ENCODE peak calls at places on chromosomes 7 and 10, in six cellular contexts. G, P, V, A, N and I are unnamed samples.

GRCh38 chr7:151455690-151456089 is 15.7 kb upstream of the CRYGN start:
- ATAC-seq in P (no peak), N (no peak), G (no peak), V (no peak), A (no peak), I (no peak)

GRCh38 chr10:120552262-120552661 is 95.2 kb downstream of the PLPP4 start:
- ATAC-seq in A (no peak), V (no peak), N (no peak), G (no peak), P (no peak), I (no peak)

GRCh38 chr7:668139-668871 is 58.2 kb upstream of the DNAAF5 start:
- ATAC-seq in G (no peak), P (no peak), V (no peak), A (no peak), N (no peak), I (peak)

GRCh38 chr10:109698888-109699685 is 224.2 kb downstream of the XPNPEP1 start:
- ATAC-seq in G (no peak), N (no peak), V (no peak), P (no peak), A (no peak), I (no peak)

GRCh38 chr7:106036004-106036403 is 72.9 kb downstream of the CDHR3 start:
- ATAC-seq in G (no peak), A (no peak), N (no peak), P (no peak), V (no peak), I (no peak)

GRCh38 chr10:123143162-123143824 is 4.6 kb upstream of the HMX2 start:
- ATAC-seq in P (no peak), V (no peak), N (no peak), G (no peak), A (no peak), I (no peak)

GRCh38 chr10:101903827-101904520 is 60.4 kb upstream of the KCNIP2 start:
- ATAC-seq in P (peak), G (no peak), A (no peak), V (no peak), N (no peak), I (no peak)

GRCh38 chr7:42186181-42186580 is 50.8 kb downstream of the GLI3 start:
- ATAC-seq in N (no peak), G (peak), V (peak), A (peak), P (peak), I (no peak)

GRCh38 chr7:47535033-47535703 is 46.7 kb downstream of the TNS3 start:
- ATAC-seq in G (no peak), V (peak), A (no peak), P (no peak), N (no peak), I (no peak)

GRCh38 chr10:77146937-77147336 is 490.7 kb downstream of the KCNMA1 start:
- ATAC-seq in N (no peak), A (no peak), G (no peak), V (no peak), P (no peak), I (no peak)

GRCh38 chr10:84308481-84309304 is 19.7 kb upstream of the CCSER2 start:
- ATAC-seq in P (peak), N (no peak), G (no peak), V (no peak), A (no peak), I (no peak)

GRCh38 chr10:96283756-96284155 is 12.4 kb upstream of the BLNK start:
- ATAC-seq in V (no peak), N (no peak), G (no peak), P (no peak), A (no peak), I (no peak)

GRCh38 chr7:69654381-69654780 is 56.1 kb downstream of the AUTS2 start:
- ATAC-seq in A (peak), N (peak), V (no peak), P (peak), G (no peak), I (peak)

GRCh38 chr7:144403649-144404061 is at the start of gene NOBOX:
- ATAC-seq in V (no peak), N (no peak), G (no peak), A (no peak), P (no peak), I (no peak)

GRCh38 chr7:148014473-148014872 is 576.1 kb upstream of the C7orf33 start:
- ATAC-seq in V (no peak), A (no peak), G (no peak), P (no peak), N (no peak), I (no peak)

GRCh38 chr7:111763221-111763791 is 201.0 kb upstream of the IMMP2L start:
- ATAC-seq in V (peak), N (no peak), P (peak), G (peak), A (peak), I (no peak)

GRCh38 chr7:50556247-50556976 is 8.8 kb downstream of the DDC start:
- ATAC-seq in P (no peak), V (peak), G (no peak), A (no peak), N (no peak), I (peak)

GRCh38 chr10:72574636-72575035 is 51.2 kb downstream of the MICU1 start:
- ATAC-seq in N (no peak), G (no peak), A (no peak), P (no peak), V (no peak), I (no peak)

GRCh38 chr10:96257944-96258343 is 13.4 kb downstream of the BLNK start:
- ATAC-seq in V (no peak), N (no peak), G (no peak), A (no peak), P (peak), I (peak)

GRCh38 chr7:158524749-158525635 is 62.6 kb downstream of the PTPRN2 start:
- ATAC-seq in A (peak), N (peak), G (peak), P (no peak), V (peak), I (no peak)

GRCh38 chr7:117950601-117951278 is 77.5 kb upstream of the CTTNBP2 start:
- ATAC-seq in G (no peak), V (no peak), A (no peak), N (no peak), P (no peak), I (no peak)

GRCh38 chr10:23325132-23325531 is 19.5 kb downstream of the C10orf67 start:
- ATAC-seq in G (no peak), P (peak), A (no peak), N (no peak), V (no peak), I (no peak)

GRCh38 chr7:50803359-50804337 is 21.0 kb upstream of the GRB10 start:
- ATAC-seq in A (no peak), G (peak), V (peak), P (no peak), N (no peak), I (no peak)

GRCh38 chr7:43768894-43769272 is 10.4 kb downstream of the BLVRA start:
- ATAC-seq in N (no peak), P (no peak), G (no peak), V (no peak), A (peak), I (no peak)

GRCh38 chr7:117193564-117193963 is 129.3 kb downstream of the WNT2 start:
- ATAC-seq in V (no peak), A (no peak), G (no peak), P (no peak), N (no peak), I (no peak)

GRCh38 chr7:38932509-38933168 is 23.6 kb upstream of the VPS41 start:
- ATAC-seq in A (peak), G (peak), V (peak), P (peak), N (no peak), I (no peak)

GRCh38 chr10:110077436-110078120 is 69.8 kb downstream of the ADD3 start:
- ATAC-seq in N (peak), P (peak), A (peak), G (no peak), V (peak), I (no peak)

GRCh38 chr7:114818501-114818900 is 103.4 kb upstream of the MDFIC start:
- ATAC-seq in A (no peak), G (no peak), V (no peak), N (no peak), P (no peak), I (no peak)

GRCh38 chr7:157005456-157006204 is 4.8 kb downstream of the MNX1 start:
- ATAC-seq in A (no peak), G (no peak), V (no peak), N (no peak), P (no peak), I (no peak)

GRCh38 chr10:47013469-47014169 is 102.4 kb downstream of the PTPN20 start:
- ATAC-seq in P (no peak), G (no peak), N (no peak), A (peak), V (no peak), I (peak)

DNA sequence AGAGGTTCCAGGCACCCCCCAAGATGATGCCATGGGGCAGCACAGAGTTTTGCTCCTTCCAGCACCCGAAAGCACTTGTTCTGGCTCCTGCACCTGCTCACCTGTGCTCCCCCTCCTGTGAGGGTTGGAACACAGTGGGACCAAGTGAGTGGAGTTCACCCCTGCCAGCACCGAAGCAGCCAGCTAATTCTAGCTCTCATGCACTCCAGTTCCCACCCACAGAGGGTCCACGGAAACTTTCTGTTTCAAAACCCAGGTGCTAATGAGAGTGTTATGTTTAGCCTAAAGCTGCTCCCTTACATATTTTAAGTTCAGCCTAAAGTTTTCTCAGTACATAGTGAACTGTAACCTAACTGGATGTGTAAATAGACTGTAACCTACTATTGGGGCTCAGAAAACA is 42.6 kb upstream of the SLC35G1 start:
- ATAC-seq in G (no peak), N (no peak), A (no peak), V (no peak), P (peak), I (no peak)
- TF ChIP-seq EP300 in G (no peak), N (no peak), A (no peak), V (no peak), P (no peak), I (no peak)

GRCh38 chr7:82810558-82811259 is 352.0 kb downstream of the PCLO start:
- ATAC-seq in N (no peak), G (peak), A (no peak), P (peak), V (peak), I (no peak)
- TF ChIP-seq EP300 in N (no peak), G (no peak), A (no peak), P (no peak), V (no peak), I (no peak)

GRCh38 chr7:134902058-134902457 is 84.2 kb upstream of the AGBL3 start:
- ATAC-seq in N (no peak), P (peak), A (no peak), V (peak), G (no peak), I (no peak)
- TF ChIP-seq EP300 in N (no peak), P (no peak), A (no peak), V (no peak), G (no peak), I (no peak)

DNA sequence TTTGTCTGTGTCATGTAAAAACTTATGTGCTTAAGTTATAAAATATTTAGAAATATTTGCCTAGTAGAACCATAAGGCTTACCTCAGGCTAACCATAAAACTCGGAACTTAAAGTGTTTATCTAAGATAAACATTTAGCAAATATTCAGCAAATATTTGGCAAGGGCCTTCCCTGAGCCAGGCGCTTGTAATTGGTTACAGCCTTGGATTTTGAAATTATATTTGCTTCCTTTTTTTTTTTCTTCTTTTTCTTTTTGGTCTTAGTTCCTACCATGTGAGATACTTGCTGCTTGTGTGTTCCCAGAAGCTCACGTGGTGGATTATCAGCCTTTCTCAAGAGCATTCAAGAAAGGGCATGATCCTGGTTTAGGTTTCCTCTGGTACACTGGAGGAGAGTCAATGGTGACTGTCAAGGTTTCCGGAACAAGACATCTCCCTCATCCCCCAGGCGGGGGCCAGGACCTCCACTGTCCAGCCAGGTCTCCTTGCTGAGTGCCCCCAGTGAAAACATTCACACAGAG is 5.2 kb upstream of the BRI3 start:
- ATAC-seq in N (peak), P (no peak), V (peak), A (no peak), G (peak), I (peak)
- TF ChIP-seq EP300 in N (no peak), P (no peak), V (no peak), A (no peak), G (no peak), I (no peak)

GRCh38 chr10:124731551-124731950 is 12.6 kb downstream of the FAM53B start:
- ATAC-seq in N (no peak), G (no peak), V (no peak), P (no peak), A (no peak), I (no peak)

GRCh38 chr10:124733566-124734245 is 10.5 kb downstream of the FAM53B start:
- ATAC-seq in A (no peak), V (no peak), G (no peak), P (no peak), N (no peak), I (no peak)

GRCh38 chr10:124730790-124731189 is 13.4 kb downstream of the FAM53B start:
- ATAC-seq in A (no peak), V (no peak), P (no peak), G (no peak), N (no peak), I (no peak)

GRCh38 chr10:124734311-124735166 is 9.6 kb downstream of the FAM53B start:
- ATAC-seq in N (no peak), P (peak), A (no peak), V (no peak), G (no peak), I (no peak)

DNA sequence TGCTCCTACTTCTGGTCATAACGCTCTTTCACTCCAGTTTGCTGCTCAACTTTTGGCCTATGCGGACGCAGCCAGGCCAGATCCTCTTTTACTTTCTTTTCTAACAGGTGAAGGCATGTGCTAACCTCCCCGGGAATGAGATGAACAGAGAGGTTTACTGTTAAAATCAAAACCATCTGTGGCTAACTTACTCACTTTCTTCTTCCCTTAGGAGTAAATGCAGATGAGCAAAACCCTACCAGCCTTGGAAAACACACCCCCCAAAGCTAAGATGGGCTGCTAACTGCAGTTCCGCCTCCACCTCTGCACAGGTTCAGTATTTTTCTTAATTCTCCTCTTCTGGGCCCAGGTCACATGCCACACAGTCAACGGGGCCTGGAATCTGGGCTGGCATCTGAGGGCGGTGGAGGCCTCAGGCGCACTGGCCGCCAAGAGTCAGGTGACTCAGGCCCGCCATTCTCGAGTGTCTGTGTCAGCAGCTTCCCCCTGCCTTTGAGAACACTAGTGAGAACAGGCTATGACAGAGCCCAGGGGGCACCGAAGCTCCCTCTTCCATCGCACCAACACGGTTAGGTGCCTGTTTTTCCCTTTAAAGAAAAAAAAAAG is 11.1 kb downstream of the FAM53B start:
- ATAC-seq in N (peak), G (no peak), A (no peak), V (no peak), P (peak), I (peak)
- TF ChIP-seq EP300 in N (no peak), G (no peak), A (no peak), V (no peak), P (no peak), I (no peak)